ENCODE peak calls at places on chromosome 13, in four cellular contexts. G, J, R and T are unnamed samples.

GRCh38 chr13:30334663-30335386 is 27.5 kb upstream of the KATNAL1 start:
- DNase-seq in J (peak), G (no peak), R (no peak), T (no peak)

GRCh38 chr13:64052526-64052925 is 2636.9 kb upstream of the PCDH20 start:
- DNase-seq in G (no peak), R (no peak), J (no peak), T (no peak)

GRCh38 chr13:40668335-40668734 is 1.9 kb upstream of the FOXO1 start:
- DNase-seq in R (peak), J (no peak), G (no peak), T (peak)

GRCh38 chr13:42633495-42633894 is 59.5 kb downstream of the TNFSF11 start:
- DNase-seq in G (no peak), R (peak), J (no peak), T (no peak)

GRCh38 chr13:113305208-113305607 is 8.2 kb downstream of the LAMP1 start:
- DNase-seq in J (no peak), G (peak), R (no peak), T (peak)

GRCh38 chr13:40243982-40244381 is 422.5 kb downstream of the FOXO1 start:
- DNase-seq in J (no peak), R (no peak), G (no peak), T (no peak)

GRCh38 chr13:114004416-114005205 is 30.7 kb upstream of the C13orf46 start:
- DNase-seq in G (no peak), J (no peak), R (peak), T (no peak)

GRCh38 chr13:79745141-79745540 is 264.2 kb downstream of the NDFIP2 start:
- DNase-seq in R (no peak), J (peak), G (peak), T (no peak)

GRCh38 chr13:108957369-108958012 is 328.1 kb downstream of the MYO16 start:
- DNase-seq in G (peak), J (no peak), R (peak), T (peak)

GRCh38 chr13:89701913-89702312 is 1645.6 kb upstream of the MIR17HG start:
- DNase-seq in G (no peak), J (no peak), R (no peak), T (no peak)

GRCh38 chr13:41751277-41751676 is 209.6 kb downstream of the VWA8 start:
- DNase-seq in G (peak), J (peak), R (peak), T (peak)

GRCh38 chr13:77696006-77696862 is 1.3 kb upstream of the SLAIN1 start:
- DNase-seq in G (no peak), J (peak), R (peak), T (no peak)

GRCh38 chr13:30846311-30846710 is 59.8 kb upstream of the MEDAG start:
- DNase-seq in J (no peak), R (no peak), G (peak), T (no peak)

GRCh38 chr13:84844473-84844872 is 954.7 kb downstream of the SLITRK6 start:
- DNase-seq in R (peak), J (peak), G (no peak), T (no peak)

GRCh38 chr13:53237696-53238095 is 209.1 kb downstream of the OLFM4 start:
- DNase-seq in G (no peak), J (no peak), R (no peak), T (no peak)

GRCh38 chr13:50714886-50715285 is 128.6 kb downstream of the DLEU7 start:
- DNase-seq in G (no peak), J (no peak), R (no peak), T (no peak)

GRCh38 chr13:51524312-51524711 is 60.0 kb upstream of the WDFY2 start:
- DNase-seq in J (no peak), R (peak), G (no peak), T (no peak)

GRCh38 chr13:76885203-76886004 is 801 bp downstream of the KCTD12 start:
- DNase-seq in G (peak), R (peak), J (peak), T (peak)

GRCh38 chr13:50389726-50390125 is 374.5 kb downstream of the KCNRG start:
- DNase-seq in J (no peak), G (no peak), R (no peak), T (no peak)

GRCh38 chr13:99501952-99502310 is 659 bp downstream of the TM9SF2 start:
- DNase-seq in R (peak), G (peak), J (peak), T (peak)

GRCh38 chr13:75331792-75332349 is 150.1 kb downstream of the TBC1D4 start:
- DNase-seq in J (no peak), G (no peak), R (no peak), T (no peak)

GRCh38 chr13:78595819-78596700 is 7.3 kb downstream of the POU4F1 start:
- DNase-seq in R (peak), G (no peak), J (peak), T (no peak)

GRCh38 chr13:74062933-74063332 is 71.3 kb downstream of the KLF12 start:
- DNase-seq in R (no peak), J (peak), G (peak), T (peak)

GRCh38 chr13:29159871-29160270 is 339.7 kb downstream of the MTUS2 start:
- DNase-seq in G (no peak), J (no peak), R (no peak), T (no peak)

GRCh38 chr13:98959775-98960325 is 18.0 kb downstream of the DOCK9 start:
- DNase-seq in R (no peak), G (no peak), J (no peak), T (peak)

GRCh38 chr13:50393641-50394040 is 378.4 kb downstream of the KCNRG start:
- DNase-seq in J (peak), R (no peak), G (no peak), T (peak)

GRCh38 chr13:85068231-85068630 is 731.0 kb downstream of the SLITRK6 start:
- DNase-seq in R (no peak), G (no peak), J (no peak), T (no peak)

GRCh38 chr13:75908137-75908536 is 272.0 kb downstream of the LMO7 start:
- DNase-seq in R (no peak), J (peak), G (peak), T (peak)

GRCh38 chr13:40576369-40576768 is 90.1 kb downstream of the FOXO1 start:
- DNase-seq in J (no peak), G (no peak), R (no peak), T (no peak)

GRCh38 chr13:80379245-80379644 is 38.3 kb upstream of the SPRY2 start:
- DNase-seq in G (peak), R (peak), J (no peak), T (peak)

GRCh38 chr13:40191186-40191980 is 475.1 kb downstream of the FOXO1 start:
- DNase-seq in G (no peak), R (peak), J (peak), T (peak)

GRCh38 chr13:37667631-37668161 is 69.1 kb upstream of the POSTN start:
- DNase-seq in J (no peak), R (no peak), G (peak), T (peak)

GRCh38 chr13:29548722-29549446 is 46.6 kb downstream of the SLC7A1 start:
- DNase-seq in G (peak), J (peak), R (peak), T (no peak)

GRCh38 chr13:49806126-49806536 is 13.6 kb upstream of the KPNA3 start:
- DNase-seq in R (no peak), J (no peak), G (no peak), T (peak)

GRCh38 chr13:49711218-49711863 is 20.1 kb upstream of the EBPL start:
- DNase-seq in R (peak), J (no peak), G (peak), T (peak)

GRCh38 chr13:94192576-94192975 is 286.9 kb downstream of the DCT start:
- DNase-seq in R (peak), J (peak), G (no peak), T (no peak)
- TF ChIP-seq CTCF in R (peak), J (peak), G (peak), T (no peak)

GRCh38 chr13:97535619-97536018 is 101.7 kb downstream of the RAP2A start:
- DNase-seq in G (peak), J (no peak), R (no peak), T (peak)
- H3K4me3 ChIP-seq in G (no peak), J (no peak), R (no peak), T (no peak)

GRCh38 chr13:72648513-72649065 is 78.8 kb downstream of the MZT1 start:
- DNase-seq in G (no peak), R (peak), J (peak), T (no peak)
- TF ChIP-seq CTCF in G (peak), R (peak), J (peak), T (peak)

GRCh38 chr13:39047560-39047959 is 9.3 kb downstream of the NHLRC3 start:
- DNase-seq in R (peak), J (no peak), G (no peak), T (no peak)
- H3K4me3 ChIP-seq in R (no peak), J (no peak), G (no peak), T (no peak)

GRCh38 chr13:34076319-34076718 is 258.4 kb downstream of the RFC3 start:
- DNase-seq in J (no peak), G (peak), R (no peak), T (peak)

GRCh38 chr13:34078334-34078999 is 260.5 kb downstream of the RFC3 start:
- DNase-seq in J (no peak), R (no peak), G (no peak), T (no peak)

GRCh38 chr13:34076943-34077703 is 259.2 kb downstream of the RFC3 start:
- DNase-seq in G (peak), R (peak), J (peak), T (peak)
- TF ChIP-seq CTCF in G (peak), R (peak), J (peak), T (peak)

GRCh38 chr13:48220592-48221300 is 12.3 kb upstream of the ITM2B start:
- DNase-seq in G (no peak), R (no peak), J (no peak), T (no peak)

GRCh38 chr13:48223016-48223385 is 10.0 kb upstream of the ITM2B start:
- DNase-seq in G (no peak), J (no peak), R (no peak), T (no peak)

GRCh38 chr13:48222358-48223015 is 10.5 kb upstream of the ITM2B start:
- DNase-seq in G (peak), J (no peak), R (no peak), T (no peak)

GRCh38 chr13:48216204-48216711 is 16.7 kb upstream of the ITM2B start:
- DNase-seq in R (no peak), J (no peak), G (no peak), T (no peak)

DNA sequence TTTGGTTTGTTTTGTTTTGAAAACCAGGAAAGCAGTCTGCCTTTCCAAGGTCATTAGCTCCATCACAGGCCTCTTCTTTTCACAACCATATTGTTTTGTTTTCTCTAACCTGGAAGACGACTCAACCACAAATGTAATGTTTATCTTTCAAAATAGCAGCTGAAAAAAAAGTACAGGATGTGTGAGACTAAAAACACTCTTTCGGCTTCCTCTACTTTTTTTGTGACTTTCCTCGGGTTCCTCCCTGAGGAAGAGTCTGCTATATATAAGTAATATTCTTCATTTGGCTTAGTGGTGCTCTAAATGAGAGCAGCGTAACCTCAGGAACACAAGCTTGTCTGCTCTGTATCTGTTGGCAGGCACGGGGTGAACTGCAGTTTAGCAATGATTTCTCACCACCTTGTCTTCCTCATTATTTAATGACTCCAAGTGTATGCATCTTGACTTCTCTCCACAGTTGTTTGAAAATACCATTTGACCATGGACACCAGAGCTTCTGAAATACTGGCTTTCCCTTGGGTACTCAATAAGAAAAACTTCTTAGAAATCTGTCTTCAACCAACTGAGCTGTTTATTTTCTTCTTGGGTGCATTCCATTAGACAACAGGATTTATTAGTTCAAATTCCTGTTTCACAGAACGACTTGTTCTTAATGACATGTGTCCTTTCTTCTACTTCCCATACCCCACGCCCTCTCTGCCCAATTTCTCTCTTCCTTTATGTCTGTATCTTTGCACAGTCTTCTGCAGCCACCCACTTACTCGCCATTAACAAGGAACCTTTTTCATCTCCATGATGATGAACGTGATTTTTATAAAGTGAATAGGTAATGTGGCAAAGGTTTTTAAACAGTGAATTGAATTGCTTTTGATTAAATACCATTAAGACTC is 11.5 kb upstream of the ITM2B start:
- DNase-seq in R (no peak), J (no peak), G (no peak), T (no peak)
- H3K4me3 ChIP-seq in R (no peak), J (no peak), G (no peak), T (no peak)

GRCh38 chr13:20776751-20777150 is 3.0 kb upstream of the EEF1AKMT1 start:
- DNase-seq in G (no peak), J (no peak), R (no peak), T (no peak)
- TF ChIP-seq CTCF in G (no peak), J (no peak), R (no peak), T (no peak)

GRCh38 chr13:33015791-33016323 is 366 bp upstream of the KL start:
- DNase-seq in J (peak), R (peak), G (no peak), T (no peak)

GRCh38 chr13:33017410-33017929 is 1.2 kb downstream of the KL start:
- DNase-seq in J (peak), G (peak), R (peak), T (no peak)

GRCh38 chr13:33014291-33014690 is 1.9 kb upstream of the KL start:
- DNase-seq in R (no peak), G (no peak), J (no peak), T (no peak)

GRCh38 chr13:33016414-33017409 is at the start of gene KL:
- DNase-seq in J (peak), R (peak), G (no peak), T (no peak)

GRCh38 chr13:33015275-33015674 is 948 bp upstream of the KL start:
- DNase-seq in R (no peak), J (no peak), G (no peak), T (no peak)
- H3K4me3 ChIP-seq in R (no peak), J (no peak), G (no peak), T (no peak)

GRCh38 chr13:20492036-20492435 is 33.6 kb downstream of the CRYL1 start:
- DNase-seq in R (no peak), G (no peak), J (no peak), T (no peak)

GRCh38 chr13:20489185-20489820 is 36.4 kb downstream of the CRYL1 start:
- DNase-seq in R (no peak), G (no peak), J (no peak), T (no peak)

GRCh38 chr13:20494656-20495055 is 31.0 kb downstream of the CRYL1 start:
- DNase-seq in J (no peak), G (no peak), R (no peak), T (no peak)

GRCh38 chr13:20495087-20496023 is 30.3 kb downstream of the CRYL1 start:
- DNase-seq in R (peak), J (peak), G (peak), T (peak)

GRCh38 chr13:20492641-20493040 is 33.0 kb downstream of the CRYL1 start:
- DNase-seq in R (peak), J (peak), G (no peak), T (peak)
- TF ChIP-seq CTCF in R (peak), J (peak), G (no peak), T (peak)

DNA sequence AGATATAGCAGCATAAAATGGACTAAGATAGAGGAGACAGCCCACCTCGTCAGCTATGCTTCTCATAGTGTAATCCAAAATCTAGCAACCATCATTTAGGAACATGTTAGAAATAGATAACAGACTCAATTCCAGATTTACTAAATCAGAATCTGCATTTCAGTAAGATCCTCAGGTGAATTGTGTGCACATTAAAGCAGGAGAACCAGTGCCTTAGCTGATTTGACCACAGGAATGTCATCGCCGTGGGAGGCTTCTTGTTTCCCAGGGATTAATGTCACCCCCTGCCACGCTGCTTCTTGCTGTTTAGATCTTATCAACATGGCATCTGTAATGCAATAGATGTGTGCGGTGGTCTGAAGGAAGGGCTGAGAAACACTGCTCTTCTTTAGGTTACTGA is 84.0 kb downstream of the GPC5 start:
- DNase-seq in J (no peak), R (no peak), G (no peak), T (no peak)
- H3K4me3 ChIP-seq in J (no peak), R (no peak), G (no peak), T (no peak)